ENCODE peak calls at places on chromosomes 6 and 20, in five cellular contexts. N is endodermal cell, P is T-helper 1 cell, E is cerebellum, V is HFF-Myc. I is an unnamed sample.

GRCh38 chr6:55449219-55449618 is 122.0 kb downstream of the GFRAL start:
- DNase-seq in P (no peak), E (no peak), N (peak), V (no peak), I (no peak)

GRCh38 chr6:154232013-154232920 is 124.3 kb downstream of the IPCEF1 start:
- DNase-seq in V (peak), E (peak), P (no peak), N (no peak), I (no peak)

GRCh38 chr20:41567615-41568014 is 50.6 kb downstream of the CHD6 start:
- DNase-seq in V (no peak), P (no peak), E (no peak), N (no peak), I (no peak)

GRCh38 chr6:20868397-20869185 is 334.3 kb downstream of the CDKAL1 start:
- DNase-seq in N (peak), V (no peak), E (no peak), P (no peak), I (no peak)

GRCh38 chr6:82118150-82118562 is 129.4 kb downstream of the IBTK start:
- DNase-seq in E (no peak), V (no peak), P (no peak), N (no peak), I (no peak)

GRCh38 chr6:111692327-111693164 is 86.9 kb upstream of the TRAF3IP2 start:
- DNase-seq in P (no peak), N (peak), V (no peak), E (peak), I (no peak)

GRCh38 chr20:18312723-18313122 is 24.4 kb downstream of the ZNF133 start:
- DNase-seq in N (no peak), V (no peak), E (no peak), P (no peak), I (no peak)

GRCh38 chr20:23440004-23440403 is 519 bp downstream of the CSTL1 start:
- DNase-seq in E (no peak), V (no peak), P (no peak), N (no peak), I (no peak)

GRCh38 chr20:60034231-60035110 is 76.2 kb downstream of the CDH26 start:
- DNase-seq in V (no peak), N (peak), P (no peak), E (no peak), I (peak)

GRCh38 chr6:97524846-97525245 is 241.8 kb upstream of the MMS22L start:
- DNase-seq in P (no peak), V (no peak), E (peak), N (peak), I (no peak)

GRCh38 chr6:90978046-90978445 is 391.2 kb upstream of the MAP3K7 start:
- DNase-seq in E (no peak), N (no peak), V (no peak), P (no peak), I (no peak)

GRCh38 chr6:33840064-33840926 is 36.5 kb upstream of the MLN start:
- DNase-seq in P (no peak), E (no peak), V (peak), N (no peak), I (peak)

GRCh38 chr6:372336-372911 is 19.1 kb upstream of the IRF4 start:
- DNase-seq in N (no peak), P (no peak), V (no peak), E (no peak), I (no peak)

GRCh38 chr20:32598606-32599005 is 13.5 kb upstream of the NOL4L start:
- DNase-seq in P (no peak), E (no peak), N (no peak), V (no peak), I (no peak)

GRCh38 chr6:93242049-93242448 is 177.3 kb downstream of the EPHA7 start:
- DNase-seq in V (no peak), E (no peak), N (no peak), P (no peak), I (no peak)

GRCh38 chr20:2703716-2704475 is 11.3 kb downstream of the EBF4 start:
- DNase-seq in E (no peak), P (no peak), V (no peak), N (no peak), I (no peak)

GRCh38 chr6:26355366-26355765 is 9.6 kb upstream of the BTN3A2 start:
- DNase-seq in V (no peak), P (no peak), E (no peak), N (no peak), I (no peak)

GRCh38 chr6:72855471-72855870 is 233.6 kb downstream of the KCNQ5 start:
- DNase-seq in V (no peak), N (no peak), P (no peak), E (no peak), I (no peak)

GRCh38 chr6:21496749-21497148 is 96.8 kb upstream of the SOX4 start:
- DNase-seq in V (no peak), P (no peak), E (no peak), N (no peak), I (no peak)

GRCh38 chr20:11432407-11432806 is 485.3 kb upstream of the BTBD3 start:
- DNase-seq in N (no peak), V (peak), E (no peak), P (no peak), I (no peak)

GRCh38 chr6:87702589-87702945 is 534 bp upstream of the AKIRIN2 start:
- DNase-seq in E (no peak), V (no peak), P (no peak), N (no peak), I (no peak)

GRCh38 chr6:140671926-140672325 is 1297.5 kb upstream of the CITED2 start:
- DNase-seq in N (no peak), P (no peak), E (no peak), V (no peak), I (no peak)

GRCh38 chr6:7106752-7107577 is 796 bp upstream of the RREB1 start:
- DNase-seq in V (no peak), N (peak), E (no peak), P (peak), I (peak)

GRCh38 chr6:76840025-76840745 is 623.1 kb downstream of the HTR1B start:
- DNase-seq in V (no peak), E (no peak), P (no peak), N (no peak), I (no peak)

GRCh38 chr6:41939091-41939847 is 2.3 kb downstream of the CCND3 start:
- DNase-seq in P (no peak), E (no peak), N (peak), V (no peak), I (no peak)

GRCh38 chr6:37532122-37532521 is 32.4 kb upstream of the CCDC167 start:
- DNase-seq in N (no peak), V (no peak), P (no peak), E (no peak), I (no peak)

GRCh38 chr20:3312940-3313656 is 74.1 kb upstream of the SLC4A11 start:
- DNase-seq in V (no peak), E (no peak), P (no peak), N (no peak), I (no peak)

GRCh38 chr20:5864873-5865582 is 85.3 kb downstream of the TRMT6 start:
- DNase-seq in V (peak), N (no peak), P (no peak), E (peak), I (no peak)

I was measured in frontal cortex.